ENCODE peak calls at places on chromosomes 6 and 20, in five cellular contexts. D, J, P, F and S are unnamed samples.

GRCh38 chr6:108168501-108168979 is 2.7 kb downstream of the NR2E1 start:
- DNase-seq in D (no peak), J (peak; percentile 12), P (no peak), F (no peak), S (peak; percentile 57)

GRCh38 chr6:6221829-6222535 is 98.5 kb downstream of the F13A1 start:
- DNase-seq in D (peak; percentile 11), J (peak; percentile 41), P (no peak), F (peak; percentile 46), S (peak; percentile 68)

GRCh38 chr6:148857817-148858390 is 111.1 kb downstream of the UST start:
- DNase-seq in D (no peak), J (no peak), P (no peak), F (no peak), S (no peak)

GRCh38 chr6:15960740-15961629 is 167.9 kb upstream of the MYLIP start:
- DNase-seq in D (no peak), J (no peak), P (no peak), F (peak; percentile 37), S (peak; percentile 47)

GRCh38 chr6:139287868-139288267 is 3.9 kb downstream of the TXLNB start:
- DNase-seq in D (no peak), J (no peak), P (no peak), F (no peak), S (no peak)

GRCh38 chr6:163570579-163571231 is 156.2 kb downstream of the QKI start:
- DNase-seq in D (no peak), J (no peak), P (no peak), F (peak; percentile 87), S (no peak)

GRCh38 chr6:129345890-129346289 is 364.1 kb downstream of the ARHGAP18 start:
- DNase-seq in D (no peak), J (no peak), P (no peak), F (no peak), S (no peak)

GRCh38 chr6:131762984-131763383 is 44.8 kb upstream of the ENPP1 start:
- DNase-seq in D (no peak), J (peak; percentile 85), P (no peak), F (no peak), S (no peak)

GRCh38 chr6:75101896-75102680 is 103.8 kb downstream of the COL12A1 start:
- DNase-seq in D (no peak), J (no peak), P (no peak), F (no peak), S (no peak)

DNA sequence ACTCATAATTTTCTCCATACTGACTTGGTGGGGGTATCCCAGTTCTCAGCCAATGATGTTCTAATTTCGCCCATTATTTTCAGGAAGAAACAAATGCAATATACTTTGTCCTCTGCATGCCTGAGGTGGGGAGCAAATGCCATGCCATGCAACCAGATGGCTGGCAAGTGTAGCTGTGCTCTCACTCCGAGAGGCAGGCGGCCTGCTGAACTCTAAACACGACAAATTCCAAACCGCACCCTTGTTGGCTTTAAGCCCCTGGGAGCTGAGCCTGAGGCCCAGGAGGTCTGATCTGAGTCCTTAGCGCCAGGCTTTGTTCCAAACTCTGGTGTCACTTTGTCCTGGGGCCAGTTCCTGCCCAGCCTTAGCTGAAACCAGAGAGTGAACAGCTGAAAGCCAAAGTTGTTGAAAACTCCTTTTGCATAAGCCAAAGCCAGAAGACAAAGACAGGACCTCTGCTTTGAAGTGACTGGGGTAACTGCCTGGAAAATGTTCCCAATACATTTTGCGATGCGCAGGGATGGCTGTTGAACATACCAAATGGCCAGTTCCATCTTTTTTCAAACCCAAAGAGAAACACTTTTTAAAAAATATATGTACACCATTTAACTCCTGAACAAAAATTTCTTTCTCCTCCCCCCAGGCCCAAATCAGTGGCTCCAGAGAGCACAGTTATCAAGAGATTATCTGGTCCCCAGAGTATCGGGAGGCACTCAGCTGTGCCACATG is 46.2 kb downstream of the TTI1 start:
- DNase-seq in D (peak; percentile 18), J (peak; percentile 80), P (no peak), F (no peak), S (no peak)
- TF ChIP-seq ESRRA in D (no peak), J (no peak), P (no peak), F (no peak), S (no peak)

DNA sequence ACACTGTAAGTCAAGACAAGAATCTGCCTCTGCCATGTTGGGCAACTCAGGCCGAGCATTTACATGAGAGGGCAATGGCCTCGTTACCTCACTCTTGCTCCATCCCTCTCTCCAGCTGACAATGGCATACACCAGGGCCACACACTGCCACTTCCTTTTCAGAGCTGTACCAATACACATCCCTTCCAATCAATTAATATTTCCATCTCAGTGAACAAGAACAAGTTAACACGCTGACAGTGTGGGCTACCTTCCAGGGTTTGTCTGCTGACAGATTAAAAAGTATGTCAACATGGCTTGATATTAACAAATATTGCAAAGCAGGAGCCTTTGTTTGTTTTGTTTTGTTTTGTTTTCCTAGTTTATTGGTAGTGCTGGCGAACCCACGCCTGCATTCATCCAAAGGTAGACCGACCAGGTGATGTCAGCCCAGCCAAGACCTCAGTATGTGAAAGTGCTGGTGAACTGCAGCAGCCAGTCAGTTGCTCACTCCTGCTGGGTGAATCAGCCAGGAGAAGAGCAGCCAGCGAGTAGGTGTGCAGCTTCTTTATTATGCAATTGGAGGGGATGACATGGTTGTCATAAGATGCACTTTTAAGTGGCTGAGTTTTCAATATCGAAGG is 487.3 kb upstream of the JARID2 start:
- DNase-seq in D (peak; percentile 55), J (no peak), P (no peak), F (no peak), S (no peak)
- TF ChIP-seq MAX in D (no peak), J (no peak), P (no peak), F (no peak), S (no peak)

GRCh38 chr20:48180637-48181036 is 395.4 kb upstream of the SULF2 start:
- DNase-seq in D (peak; percentile 23), J (peak; percentile 68), P (no peak), F (no peak), S (no peak)

GRCh38 chr20:48177058-48177457 is 391.8 kb upstream of the SULF2 start:
- DNase-seq in D (no peak), J (no peak), P (no peak), F (no peak), S (no peak)

GRCh38 chr20:48178607-48179006 is 393.3 kb upstream of the SULF2 start:
- DNase-seq in D (no peak), J (no peak), P (no peak), F (no peak), S (peak; percentile 19)

GRCh38 chr20:48181536-48181935 is 396.3 kb upstream of the SULF2 start:
- DNase-seq in D (no peak), J (no peak), P (no peak), F (peak; percentile 1), S (no peak)

GRCh38 chr20:48180039-48180438 is 394.8 kb upstream of the SULF2 start:
- DNase-seq in D (peak; percentile 64), J (peak; percentile 50), P (no peak), F (no peak), S (no peak)
- TF ChIP-seq ESRRA in D (no peak), J (no peak), P (no peak), F (no peak), S (no peak)

GRCh38 chr6:88629838-88630462 is 333.5 kb downstream of the RNGTT start:
- DNase-seq in D (peak; percentile 10), J (no peak), P (no peak), F (no peak), S (peak; percentile 49)
- TF ChIP-seq MAX in D (no peak), J (no peak), P (no peak), F (no peak), S (no peak)

DNA sequence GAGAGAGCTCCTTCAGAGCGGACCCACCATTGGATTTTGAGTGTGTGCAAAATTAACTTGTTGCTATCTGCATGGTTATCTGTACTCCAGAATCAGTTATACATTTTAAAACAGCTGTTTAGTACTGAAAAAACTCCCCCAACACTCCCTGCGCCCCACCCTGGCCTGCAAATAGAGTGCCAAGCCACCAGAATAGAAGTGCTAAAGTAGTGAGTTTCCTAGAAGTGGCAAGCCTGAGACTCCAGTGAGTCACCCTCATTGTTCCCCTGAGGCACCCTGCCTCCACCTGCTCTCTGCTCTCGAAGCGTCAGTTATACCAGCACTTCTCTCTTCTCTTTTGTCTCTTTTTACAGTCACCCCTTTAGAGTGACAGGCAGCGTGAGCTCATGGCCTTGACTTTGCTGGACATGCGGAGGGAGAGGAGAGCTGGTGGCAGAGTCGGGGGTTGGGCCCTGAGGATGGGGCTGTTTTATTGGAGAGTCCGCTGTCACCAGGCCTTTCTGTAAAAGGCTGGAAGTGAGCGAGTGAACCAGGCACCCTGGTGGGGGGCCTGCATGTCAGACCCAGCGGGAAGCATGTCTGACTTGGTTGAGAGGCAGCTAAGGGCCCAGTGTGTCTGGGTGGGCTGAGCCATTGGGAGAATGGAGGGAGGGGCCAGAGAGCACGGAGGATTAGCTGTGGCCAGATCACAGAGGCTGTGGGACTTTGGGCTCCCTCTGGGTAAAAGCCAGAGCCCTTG is 10.4 kb downstream of the IGF2R start:
- DNase-seq in D (no peak), J (peak; percentile 82), P (peak; percentile 75), F (peak; percentile 78), S (no peak)
- TF ChIP-seq ESRRA in D (no peak), J (no peak), P (no peak), F (no peak), S (no peak)